ENCODE peak calls at places on chromosomes 1 and 21, in four cellular contexts. S is heart left ventricle, B is neuronal stem cell, Y is tibial nerve. D is an unnamed sample. For H3K4me1 and H3K27me3, the result is how much of the 10 kb centered on the place peaks cover.

GRCh38 chr1:214341918-214342317 is 61.0 kb downstream of the SMYD2 start:
- DNase-seq in S (no peak), B (no peak), Y (no peak), D (no peak)

GRCh38 chr1:110155878-110156522 is 5.7 kb downstream of the SLC6A17 start:
- DNase-seq in S (peak), B (peak), Y (peak), D (peak)

GRCh38 chr1:18970358-18970757 is 13.9 kb upstream of the IFFO2 start:
- DNase-seq in S (no peak), B (no peak), Y (no peak), D (no peak)

GRCh38 chr1:246280551-246280950 is 226.5 kb downstream of the SMYD3 start:
- DNase-seq in S (no peak), B (no peak), Y (no peak), D (peak)

GRCh38 chr21:17818158-17819113 is 720 bp downstream of the C21orf91 start:
- DNase-seq in S (peak), B (peak), Y (no peak), D (peak)

GRCh38 chr1:243946946-243947345 is 96.9 kb upstream of the AKT3 start:
- DNase-seq in S (no peak), B (no peak), Y (no peak), D (no peak)

GRCh38 chr1:207807395-207808321 is 55.8 kb downstream of the CD46 start:
- DNase-seq in S (no peak), B (no peak), Y (no peak), D (no peak)

GRCh38 chr1:230548357-230548756 is 93.9 kb upstream of the COG2 start:
- DNase-seq in S (no peak), B (no peak), Y (no peak), D (no peak)

GRCh38 chr1:95309031-95309459 is 75.0 kb downstream of the RWDD3 start:
- DNase-seq in S (peak), B (peak), Y (no peak), D (peak)

GRCh38 chr1:48043524-48043923 is 46.3 kb upstream of the TRABD2B start:
- DNase-seq in S (no peak), B (no peak), Y (no peak), D (no peak)

GRCh38 chr21:42820513-42821465 is 58.5 kb downstream of the WDR4 start:
- DNase-seq in S (no peak), B (no peak), Y (no peak), D (no peak)

GRCh38 chr21:33402011-33402979 is 918 bp upstream of the IFNGR2 start:
- DNase-seq in S (peak), B (peak), Y (peak), D (no peak)

GRCh38 chr1:222697858-222698257 is 14.4 kb downstream of the AIDA start:
- DNase-seq in S (no peak), B (no peak), Y (no peak), D (peak)

GRCh38 chr21:35048706-35049617 is at the start of gene RUNX1:
- DNase-seq in S (peak), B (no peak), Y (no peak), D (peak)

GRCh38 chr21:41668686-41669532 is 97.9 kb downstream of the RIPK4 start:
- DNase-seq in S (no peak), B (no peak), Y (no peak), D (no peak)

GRCh38 chr1:66535149-66535548 is 1.2 kb downstream of the SGIP1 start:
- DNase-seq in S (no peak), B (no peak), Y (no peak), D (peak)

GRCh38 chr21:17793675-17794123 is 25.5 kb downstream of the C21orf91 start:
- DNase-seq in S (no peak), B (no peak), Y (no peak), D (peak)

GRCh38 chr1:110214454-110215404 is 4.6 kb downstream of the KCNC4 start:
- DNase-seq in S (no peak), B (no peak), Y (no peak), D (peak)

DNA sequence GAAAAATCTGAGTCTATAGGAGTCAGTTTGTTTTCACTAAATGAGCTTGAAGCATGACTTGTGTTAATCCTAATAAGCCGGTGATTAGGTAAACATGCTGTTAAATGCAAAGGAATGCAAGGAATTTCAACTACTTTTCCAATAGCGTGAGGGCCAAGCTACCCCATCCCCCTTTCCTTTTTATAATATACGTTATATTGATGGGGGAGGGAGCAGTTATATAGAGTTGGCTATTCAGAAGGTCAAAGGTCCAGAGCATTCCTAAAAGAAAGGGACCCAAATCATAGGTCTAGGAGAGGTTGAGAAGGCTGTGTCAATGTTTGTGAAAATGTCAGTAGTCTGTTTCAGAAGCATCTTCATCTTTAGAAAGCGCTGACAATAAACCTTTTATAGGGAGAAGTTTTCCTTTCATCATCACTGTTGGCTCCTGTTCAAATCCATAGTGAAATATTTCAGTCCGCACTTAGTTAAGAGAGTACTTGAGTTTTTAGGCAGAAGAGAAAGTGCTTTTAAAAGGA is 3.8 kb downstream of the CCN1 start:
- DNase-seq in S (no peak), B (peak), Y (no peak), D (peak)
- H3K4me3 ChIP-seq in S (no peak), B (no peak), Y (no peak), D (peak)

GRCh38 chr1:9439074-9439761 is 100.0 kb upstream of the SLC25A33 start:
- DNase-seq in S (no peak), B (no peak), Y (peak), D (no peak)

GRCh38 chr1:9435854-9436253 is 103.4 kb upstream of the SLC25A33 start:
- DNase-seq in S (no peak), B (no peak), Y (no peak), D (no peak)

GRCh38 chr1:9438431-9439073 is 100.7 kb upstream of the SLC25A33 start:
- DNase-seq in S (peak), B (no peak), Y (peak), D (no peak)

GRCh38 chr1:9436258-9436657 is 103.0 kb upstream of the SLC25A33 start:
- DNase-seq in S (no peak), B (no peak), Y (no peak), D (no peak)

DNA sequence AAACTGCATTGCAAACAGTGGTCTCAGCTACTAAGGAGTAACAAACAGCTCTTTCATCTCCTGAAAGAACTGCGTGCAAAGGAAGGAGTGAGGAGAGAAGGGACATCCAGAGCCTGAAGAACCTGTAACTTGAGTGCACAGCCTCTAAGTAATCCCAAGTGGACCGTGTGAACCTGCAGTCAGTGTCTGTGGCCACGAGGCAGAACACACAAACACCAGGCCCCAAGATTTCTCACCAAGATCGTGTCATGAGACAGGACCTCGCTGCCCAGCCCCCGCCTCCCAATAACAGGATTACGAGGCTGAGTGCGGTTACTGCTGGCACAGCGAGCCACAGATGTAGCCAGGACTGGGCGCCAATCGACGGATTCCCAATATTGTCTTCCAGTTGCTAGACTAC is 101.3 kb upstream of the SLC25A33 start:
- DNase-seq in S (peak), B (no peak), Y (peak), D (no peak)
- H3K4me1 ChIP-seq in S (half or more), B (under half), Y (half or more), D (under half)

GRCh38 chr21:36699546-36700294 is 805 bp downstream of the SIM2 start:
- DNase-seq in S (no peak), B (no peak), Y (no peak), D (no peak)

GRCh38 chr21:36702622-36702968 is 3.7 kb downstream of the SIM2 start:
- DNase-seq in S (no peak), B (no peak), Y (no peak), D (no peak)

GRCh38 chr21:36700295-36700960 is 1.5 kb downstream of the SIM2 start:
- DNase-seq in S (no peak), B (no peak), Y (no peak), D (no peak)

GRCh38 chr21:36701912-36702621 is 3.2 kb downstream of the SIM2 start:
- DNase-seq in S (no peak), B (no peak), Y (no peak), D (no peak)

GRCh38 chr21:36700961-36701911 is 2.3 kb downstream of the SIM2 start:
- DNase-seq in S (no peak), B (peak), Y (no peak), D (no peak)
- H3K27me3 ChIP-seq in S (half or more), B (half or more), Y (half or more), D (half or more)

GRCh38 chr21:45113543-45113942 is 39.2 kb downstream of the ADARB1 start:
- DNase-seq in S (no peak), B (no peak), Y (no peak), D (no peak)
- H3K4me3 ChIP-seq in S (no peak), B (no peak), Y (no peak), D (no peak)

DNA sequence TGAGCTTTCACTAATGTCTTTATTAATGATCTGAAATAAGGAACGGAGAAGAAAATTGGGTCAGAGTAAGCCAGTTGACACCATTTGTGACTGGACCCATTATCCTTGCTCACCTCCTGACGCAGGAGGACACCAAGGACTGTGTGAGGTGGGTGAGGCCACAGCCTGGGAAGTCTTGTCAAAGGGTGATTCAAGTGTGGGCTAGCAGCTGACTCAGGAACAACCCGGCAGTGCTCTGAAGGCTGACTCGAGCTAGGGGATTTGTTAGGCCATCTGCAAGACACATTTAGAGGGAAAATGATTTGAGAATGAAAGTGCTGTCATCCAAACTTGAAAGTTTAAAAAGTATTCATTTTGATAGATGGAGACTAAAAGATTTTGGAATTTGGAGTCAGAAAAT is 21.2 kb downstream of the PRRX1 start:
- DNase-seq in S (no peak), B (no peak), Y (no peak), D (peak)
- H3K4me1 ChIP-seq in S (under half), B (under half), Y (under half), D (half or more)

DNA sequence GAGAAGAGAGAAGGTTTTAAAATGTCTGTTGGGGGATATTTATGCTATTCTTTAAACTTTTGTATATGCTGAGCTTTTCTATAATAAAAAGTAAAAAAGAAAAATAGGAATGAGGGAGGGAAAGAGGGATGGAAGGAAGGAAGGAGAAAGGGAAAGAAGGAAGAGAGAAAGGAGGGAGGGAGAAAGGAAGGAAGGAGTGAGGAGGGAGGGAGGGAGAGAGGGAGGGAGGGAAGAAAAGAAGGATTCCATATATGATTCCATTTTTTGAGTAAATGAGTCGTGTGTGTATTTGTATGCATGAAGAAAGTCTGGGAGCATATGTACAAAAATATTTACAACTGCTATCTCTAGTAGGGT is 120.9 kb upstream of the ZBTB40 start:
- DNase-seq in S (no peak), B (no peak), Y (no peak), D (no peak)
- H3K27me3 ChIP-seq in S (under half), B (under half), Y (under half), D (under half)

DNA sequence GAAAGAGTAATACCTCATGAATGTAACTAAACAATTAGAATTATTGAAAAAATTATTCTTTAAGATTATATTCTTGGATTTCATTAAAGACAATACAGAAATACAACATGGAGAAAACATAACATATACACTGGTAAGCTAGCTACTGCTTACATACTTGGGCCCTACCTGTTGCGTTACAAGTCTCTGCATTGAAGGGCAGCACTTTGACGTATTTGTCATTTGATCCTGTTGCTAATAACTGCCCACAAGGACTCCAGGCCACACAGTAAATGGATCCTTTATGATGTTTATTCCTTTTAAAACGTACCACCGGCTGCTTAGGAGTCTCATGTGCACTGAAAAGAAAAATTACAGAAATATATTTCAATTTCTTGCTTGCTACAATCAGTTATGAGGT is 19.8 kb upstream of the CLCC1 start:
- DNase-seq in S (no peak), B (no peak), Y (no peak), D (no peak)
- H3K4me3 ChIP-seq in S (no peak), B (no peak), Y (no peak), D (no peak)

D was measured in adipocyte.